ENCODE peak calls at places on chromosome 10, in eight cellular contexts. One of them, this sample, is unnamed.

GRCh38 chr10:89837173-89838001 is 136.0 kb downstream of the KIF20B start:
- DNase-seq in CD4-positive, alpha-beta T cell: peak
- DNase-seq in neural crest cell: no peak
- DNase-seq in chondrocyte: no peak
- DNase-seq in mucosa of descending colon: peak
- DNase-seq in heart left ventricle: peak
- DNase-seq in GM23338: peak
- DNase-seq in HCT116: no peak
- DNase-seq in this sample: no peak

GRCh38 chr10:28254290-28254985 is 48.4 kb downstream of the MPP7 start:
- DNase-seq in CD4-positive, alpha-beta T cell: no peak
- DNase-seq in neural crest cell: no peak
- DNase-seq in chondrocyte: no peak
- DNase-seq in mucosa of descending colon: no peak
- DNase-seq in heart left ventricle: no peak
- DNase-seq in GM23338: no peak
- DNase-seq in HCT116: peak
- DNase-seq in this sample: peak

GRCh38 chr10:47063858-47064257 is 152.6 kb downstream of the PTPN20 start:
- DNase-seq in CD4-positive, alpha-beta T cell: no peak
- DNase-seq in neural crest cell: no peak
- DNase-seq in chondrocyte: no peak
- DNase-seq in mucosa of descending colon: no peak
- DNase-seq in heart left ventricle: no peak
- DNase-seq in GM23338: no peak
- DNase-seq in HCT116: no peak
- DNase-seq in this sample: no peak

GRCh38 chr10:44422631-44423030 is 37.7 kb upstream of the CXCL12 start:
- DNase-seq in CD4-positive, alpha-beta T cell: no peak
- DNase-seq in neural crest cell: no peak
- DNase-seq in chondrocyte: no peak
- DNase-seq in mucosa of descending colon: no peak
- DNase-seq in heart left ventricle: no peak
- DNase-seq in GM23338: no peak
- DNase-seq in HCT116: no peak
- DNase-seq in this sample: no peak

GRCh38 chr10:122281751-122282150 is 10.7 kb downstream of the BTBD16 start:
- DNase-seq in CD4-positive, alpha-beta T cell: no peak
- DNase-seq in neural crest cell: no peak
- DNase-seq in chondrocyte: no peak
- DNase-seq in mucosa of descending colon: no peak
- DNase-seq in heart left ventricle: no peak
- DNase-seq in GM23338: no peak
- DNase-seq in HCT116: no peak
- DNase-seq in this sample: no peak

GRCh38 chr10:5461914-5462840 is 37.2 kb downstream of the CALML5 start:
- DNase-seq in CD4-positive, alpha-beta T cell: no peak
- DNase-seq in neural crest cell: no peak
- DNase-seq in chondrocyte: no peak
- DNase-seq in mucosa of descending colon: no peak
- DNase-seq in heart left ventricle: no peak
- DNase-seq in GM23338: peak
- DNase-seq in HCT116: no peak
- DNase-seq in this sample: no peak

GRCh38 chr10:102627446-102628293 is 16.6 kb upstream of the TRIM8 start:
- DNase-seq in CD4-positive, alpha-beta T cell: no peak
- DNase-seq in neural crest cell: no peak
- DNase-seq in chondrocyte: peak
- DNase-seq in mucosa of descending colon: peak
- DNase-seq in heart left ventricle: peak
- DNase-seq in GM23338: peak
- DNase-seq in HCT116: no peak
- DNase-seq in this sample: peak

GRCh38 chr10:118977864-118978263 is 51.6 kb upstream of the NANOS1 start:
- DNase-seq in CD4-positive, alpha-beta T cell: no peak
- DNase-seq in neural crest cell: no peak
- DNase-seq in chondrocyte: no peak
- DNase-seq in mucosa of descending colon: no peak
- DNase-seq in heart left ventricle: no peak
- DNase-seq in GM23338: no peak
- DNase-seq in HCT116: no peak
- DNase-seq in this sample: no peak

DNA sequence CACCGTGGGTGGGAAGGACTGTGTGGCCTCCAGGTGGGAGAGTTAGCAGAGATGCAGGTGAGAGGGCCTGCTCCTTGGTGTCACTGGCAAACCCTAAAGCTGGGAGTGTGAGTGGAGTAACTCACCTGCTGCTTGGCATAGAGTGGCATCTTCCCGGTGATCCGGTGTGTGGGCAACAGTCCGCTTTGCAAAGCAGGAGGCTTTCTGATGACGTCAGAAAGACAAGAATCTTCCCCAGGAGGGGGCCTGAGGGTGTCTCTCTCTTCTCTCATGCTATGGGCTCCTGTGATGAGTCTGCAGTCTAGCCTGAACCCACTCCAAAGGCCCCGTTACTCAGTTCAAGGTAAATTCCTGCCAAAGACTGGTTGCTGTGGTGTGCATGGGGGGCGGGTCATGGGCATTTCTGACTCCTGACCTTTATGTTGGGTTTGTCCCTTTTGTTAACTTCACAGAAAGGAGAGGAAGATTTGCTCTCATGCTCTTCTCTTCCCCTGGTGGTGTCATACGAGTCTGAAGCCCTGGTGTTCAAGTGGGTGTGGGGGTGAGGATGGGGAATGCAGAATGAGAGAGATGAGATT is 187.9 kb downstream of the GATA3 start:
- DNase-seq in CD4-positive, alpha-beta T cell: no peak
- DNase-seq in neural crest cell: no peak
- DNase-seq in chondrocyte: no peak
- DNase-seq in mucosa of descending colon: no peak
- DNase-seq in heart left ventricle: no peak
- DNase-seq in GM23338: no peak
- DNase-seq in HCT116: no peak
- DNase-seq in this sample: no peak
- TF ChIP-seq CTCF in CD4-positive, alpha-beta T cell: no peak
- TF ChIP-seq CTCF in neural crest cell: no peak
- TF ChIP-seq CTCF in chondrocyte: no peak
- TF ChIP-seq CTCF in mucosa of descending colon: no peak
- TF ChIP-seq CTCF in heart left ventricle: no peak
- TF ChIP-seq CTCF in GM23338: no peak
- TF ChIP-seq CTCF in HCT116: no peak
- TF ChIP-seq CTCF in this sample: no peak

DNA sequence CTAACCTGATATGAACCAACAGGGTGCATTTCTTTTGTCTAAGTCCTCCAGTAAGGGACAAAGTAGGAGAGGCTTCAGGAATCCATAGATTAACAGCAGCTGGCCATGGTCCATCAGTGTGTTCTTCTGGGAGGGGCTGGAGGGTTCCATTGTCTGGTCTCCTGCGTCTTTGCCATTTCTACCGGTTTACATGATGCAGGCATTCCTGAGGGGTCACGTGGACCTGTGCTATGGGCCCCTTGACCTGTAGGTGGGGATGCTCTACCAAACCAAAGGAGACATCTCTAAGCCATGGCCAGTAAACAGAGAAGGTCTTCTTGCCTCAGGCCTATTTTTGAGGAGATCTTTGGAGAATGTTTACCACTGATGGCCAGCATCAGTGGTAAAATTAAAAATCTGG is 28.7 kb upstream of the HABP2 start:
- DNase-seq in CD4-positive, alpha-beta T cell: no peak
- DNase-seq in neural crest cell: no peak
- DNase-seq in chondrocyte: no peak
- DNase-seq in mucosa of descending colon: no peak
- DNase-seq in heart left ventricle: no peak
- DNase-seq in GM23338: peak
- DNase-seq in HCT116: no peak
- DNase-seq in this sample: peak
- TF ChIP-seq CTCF in CD4-positive, alpha-beta T cell: no peak
- TF ChIP-seq CTCF in neural crest cell: no peak
- TF ChIP-seq CTCF in chondrocyte: no peak
- TF ChIP-seq CTCF in mucosa of descending colon: no peak
- TF ChIP-seq CTCF in heart left ventricle: no peak
- TF ChIP-seq CTCF in GM23338: peak
- TF ChIP-seq CTCF in HCT116: peak
- TF ChIP-seq CTCF in this sample: no peak

GRCh38 chr10:14236341-14236740 is 94.4 kb downstream of the FRMD4A start:
- DNase-seq in CD4-positive, alpha-beta T cell: no peak
- DNase-seq in neural crest cell: no peak
- DNase-seq in chondrocyte: no peak
- DNase-seq in mucosa of descending colon: no peak
- DNase-seq in heart left ventricle: no peak
- DNase-seq in GM23338: no peak
- DNase-seq in HCT116: no peak
- DNase-seq in this sample: no peak

GRCh38 chr10:14244147-14244546 is 86.6 kb downstream of the FRMD4A start:
- DNase-seq in CD4-positive, alpha-beta T cell: no peak
- DNase-seq in neural crest cell: no peak
- DNase-seq in chondrocyte: no peak
- DNase-seq in mucosa of descending colon: no peak
- DNase-seq in heart left ventricle: no peak
- DNase-seq in GM23338: peak
- DNase-seq in HCT116: peak
- DNase-seq in this sample: no peak

GRCh38 chr10:14241196-14241595 is 89.5 kb downstream of the FRMD4A start:
- DNase-seq in CD4-positive, alpha-beta T cell: no peak
- DNase-seq in neural crest cell: no peak
- DNase-seq in chondrocyte: no peak
- DNase-seq in mucosa of descending colon: no peak
- DNase-seq in heart left ventricle: no peak
- DNase-seq in GM23338: no peak
- DNase-seq in HCT116: no peak
- DNase-seq in this sample: no peak

GRCh38 chr10:14244801-14245211 is 85.9 kb downstream of the FRMD4A start:
- DNase-seq in CD4-positive, alpha-beta T cell: no peak
- DNase-seq in neural crest cell: no peak
- DNase-seq in chondrocyte: no peak
- DNase-seq in mucosa of descending colon: no peak
- DNase-seq in heart left ventricle: no peak
- DNase-seq in GM23338: no peak
- DNase-seq in HCT116: peak
- DNase-seq in this sample: peak

GRCh38 chr10:14240253-14241189 is 90.2 kb downstream of the FRMD4A start:
- DNase-seq in CD4-positive, alpha-beta T cell: no peak
- DNase-seq in neural crest cell: no peak
- DNase-seq in chondrocyte: no peak
- DNase-seq in mucosa of descending colon: no peak
- DNase-seq in heart left ventricle: no peak
- DNase-seq in GM23338: peak
- DNase-seq in HCT116: no peak
- DNase-seq in this sample: no peak
- TF ChIP-seq CTCF in CD4-positive, alpha-beta T cell: no peak
- TF ChIP-seq CTCF in neural crest cell: peak
- TF ChIP-seq CTCF in chondrocyte: peak
- TF ChIP-seq CTCF in mucosa of descending colon: no peak
- TF ChIP-seq CTCF in heart left ventricle: no peak
- TF ChIP-seq CTCF in GM23338: peak
- TF ChIP-seq CTCF in HCT116: no peak
- TF ChIP-seq CTCF in this sample: no peak

GRCh38 chr10:123417414-123417813 is 248.7 kb upstream of the GPR26 start:
- DNase-seq in CD4-positive, alpha-beta T cell: no peak
- DNase-seq in neural crest cell: no peak
- DNase-seq in chondrocyte: no peak
- DNase-seq in mucosa of descending colon: no peak
- DNase-seq in heart left ventricle: no peak
- DNase-seq in GM23338: no peak
- DNase-seq in HCT116: no peak
- DNase-seq in this sample: no peak

GRCh38 chr10:123408660-123409059 is 254.5 kb downstream of the BUB3 start:
- DNase-seq in CD4-positive, alpha-beta T cell: no peak
- DNase-seq in neural crest cell: no peak
- DNase-seq in chondrocyte: no peak
- DNase-seq in mucosa of descending colon: no peak
- DNase-seq in heart left ventricle: no peak
- DNase-seq in GM23338: no peak
- DNase-seq in HCT116: no peak
- DNase-seq in this sample: no peak

GRCh38 chr10:123413353-123413752 is 252.8 kb upstream of the GPR26 start:
- DNase-seq in CD4-positive, alpha-beta T cell: no peak
- DNase-seq in neural crest cell: no peak
- DNase-seq in chondrocyte: no peak
- DNase-seq in mucosa of descending colon: no peak
- DNase-seq in heart left ventricle: no peak
- DNase-seq in GM23338: no peak
- DNase-seq in HCT116: no peak
- DNase-seq in this sample: no peak
- TF ChIP-seq CTCF in CD4-positive, alpha-beta T cell: no peak
- TF ChIP-seq CTCF in neural crest cell: no peak
- TF ChIP-seq CTCF in chondrocyte: no peak
- TF ChIP-seq CTCF in mucosa of descending colon: no peak
- TF ChIP-seq CTCF in heart left ventricle: no peak
- TF ChIP-seq CTCF in GM23338: peak
- TF ChIP-seq CTCF in HCT116: no peak
- TF ChIP-seq CTCF in this sample: no peak

GRCh38 chr10:109852004-109852717 is 71.2 kb downstream of the XPNPEP1 start:
- DNase-seq in CD4-positive, alpha-beta T cell: peak
- DNase-seq in neural crest cell: peak
- DNase-seq in chondrocyte: no peak
- DNase-seq in mucosa of descending colon: peak
- DNase-seq in heart left ventricle: peak
- DNase-seq in GM23338: peak
- DNase-seq in HCT116: peak
- DNase-seq in this sample: peak

GRCh38 chr10:109855746-109856145 is 67.6 kb downstream of the XPNPEP1 start:
- DNase-seq in CD4-positive, alpha-beta T cell: no peak
- DNase-seq in neural crest cell: no peak
- DNase-seq in chondrocyte: no peak
- DNase-seq in mucosa of descending colon: no peak
- DNase-seq in heart left ventricle: no peak
- DNase-seq in GM23338: no peak
- DNase-seq in HCT116: no peak
- DNase-seq in this sample: no peak

GRCh38 chr10:109853922-109854321 is 69.4 kb downstream of the XPNPEP1 start:
- DNase-seq in CD4-positive, alpha-beta T cell: no peak
- DNase-seq in neural crest cell: no peak
- DNase-seq in chondrocyte: no peak
- DNase-seq in mucosa of descending colon: no peak
- DNase-seq in heart left ventricle: no peak
- DNase-seq in GM23338: no peak
- DNase-seq in HCT116: no peak
- DNase-seq in this sample: no peak

GRCh38 chr10:109851595-109851994 is 71.7 kb downstream of the XPNPEP1 start:
- DNase-seq in CD4-positive, alpha-beta T cell: no peak
- DNase-seq in neural crest cell: no peak
- DNase-seq in chondrocyte: no peak
- DNase-seq in mucosa of descending colon: no peak
- DNase-seq in heart left ventricle: no peak
- DNase-seq in GM23338: no peak
- DNase-seq in HCT116: no peak
- DNase-seq in this sample: no peak

DNA sequence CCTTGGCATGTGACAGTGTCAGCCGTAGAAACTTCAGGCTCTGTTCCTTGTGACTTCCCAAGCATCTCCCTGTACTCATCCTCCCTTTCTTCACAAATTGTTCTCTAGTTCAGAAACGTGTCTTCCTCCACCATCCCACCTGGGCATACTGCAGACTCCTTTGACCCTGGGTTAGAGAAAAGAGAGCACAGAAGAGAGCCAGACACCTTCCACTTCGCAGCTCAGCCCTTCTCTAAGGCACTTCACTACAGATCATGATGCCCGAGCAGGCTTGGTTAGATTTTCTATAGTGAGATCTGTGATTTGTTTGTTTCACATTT is 70.6 kb downstream of the XPNPEP1 start:
- DNase-seq in CD4-positive, alpha-beta T cell: no peak
- DNase-seq in neural crest cell: no peak
- DNase-seq in chondrocyte: no peak
- DNase-seq in mucosa of descending colon: no peak
- DNase-seq in heart left ventricle: no peak
- DNase-seq in GM23338: no peak
- DNase-seq in HCT116: no peak
- DNase-seq in this sample: no peak
- TF ChIP-seq CTCF in CD4-positive, alpha-beta T cell: peak
- TF ChIP-seq CTCF in neural crest cell: peak
- TF ChIP-seq CTCF in chondrocyte: peak
- TF ChIP-seq CTCF in mucosa of descending colon: no peak
- TF ChIP-seq CTCF in heart left ventricle: no peak
- TF ChIP-seq CTCF in GM23338: no peak
- TF ChIP-seq CTCF in HCT116: no peak
- TF ChIP-seq CTCF in this sample: no peak